ENCODE peak calls at places on chromosomes 16 and 17, in nine cellular contexts. O, Z, P, H, Q, T, W, G and M are unnamed samples.

GRCh38 chr16:11794991-11795886 is 1.8 kb downstream of the ZC3H7A start:
- DNase-seq in O (no peak), Z (no peak), P (no peak), H (no peak), Q (no peak), T (no peak), W (no peak), G (no peak), M (no peak)

GRCh38 chr16:1766701-1767100 is 4.6 kb downstream of the NME3 start:
- DNase-seq in O (no peak), Z (no peak), P (no peak), H (no peak), Q (no peak), T (no peak), W (no peak), G (no peak), M (no peak)

GRCh38 chr16:30030011-30030685 is 923 bp downstream of the TLCD3B start:
- DNase-seq in O (no peak), Z (no peak), P (no peak), H (no peak), Q (no peak), T (no peak), W (no peak), G (no peak), M (peak)

GRCh38 chr16:25051446-25052160 is 36.4 kb upstream of the ARHGAP17 start:
- DNase-seq in O (peak), Z (no peak), P (no peak), H (no peak), Q (no peak), T (no peak), W (no peak), G (peak), M (no peak)

GRCh38 chr17:2392252-2393183 is 8.3 kb downstream of the MNT start:
- DNase-seq in O (peak), Z (peak), P (peak), H (peak), Q (peak), T (peak), W (peak), G (peak), M (peak)

GRCh38 chr16:1678500-1679098 is 520 bp downstream of the JPT2 start:
- DNase-seq in O (peak), Z (peak), P (peak), H (peak), Q (peak), T (no peak), W (peak), G (peak), M (peak)

GRCh38 chr16:3142327-3142726 is 7.5 kb downstream of the ZNF213 start:
- DNase-seq in O (no peak), Z (no peak), P (no peak), H (no peak), Q (no peak), T (no peak), W (no peak), G (no peak), M (no peak)

GRCh38 chr16:69328854-69329316 is 1.5 kb downstream of the PDF start:
- DNase-seq in O (peak), Z (peak), P (no peak), H (no peak), Q (no peak), T (no peak), W (no peak), G (peak), M (no peak)

GRCh38 chr17:76558210-76559095 is 18.6 kb downstream of the PRCD start:
- DNase-seq in O (no peak), Z (peak), P (no peak), H (peak), Q (no peak), T (no peak), W (no peak), G (peak), M (peak)

GRCh38 chr16:71585318-71585703 is 8.4 kb upstream of the TAT start:
- DNase-seq in O (no peak), Z (no peak), P (no peak), H (no peak), Q (no peak), T (no peak), W (no peak), G (no peak), M (no peak)

GRCh38 chr17:63641678-63642077 is 19.5 kb downstream of the MAP3K3 start:
- DNase-seq in O (no peak), Z (no peak), P (no peak), H (peak), Q (no peak), T (no peak), W (no peak), G (no peak), M (no peak)

GRCh38 chr16:30356401-30357084 is 1.4 kb upstream of the CD2BP2 start:
- DNase-seq in O (no peak), Z (no peak), P (no peak), H (no peak), Q (no peak), T (no peak), W (no peak), G (no peak), M (no peak)

GRCh38 chr17:6161456-6161855 is 91.3 kb downstream of the WSCD1 start:
- DNase-seq in O (no peak), Z (no peak), P (no peak), H (no peak), Q (no peak), T (no peak), W (no peak), G (no peak), M (no peak)

GRCh38 chr17:74526681-74527080 is 4.6 kb downstream of the CD300LB start:
- DNase-seq in O (no peak), Z (no peak), P (no peak), H (no peak), Q (no peak), T (no peak), W (no peak), G (no peak), M (no peak)

GRCh38 chr16:66444049-66444481 is 17.0 kb downstream of the BEAN1 start:
- DNase-seq in O (no peak), Z (no peak), P (no peak), H (no peak), Q (no peak), T (no peak), W (peak), G (no peak), M (peak)

GRCh38 chr17:17453088-17453487 is 23.7 kb upstream of the MED9 start:
- DNase-seq in O (no peak), Z (no peak), P (no peak), H (no peak), Q (no peak), T (no peak), W (no peak), G (no peak), M (no peak)

GRCh38 chr16:1474796-1475551 is at the start of gene CLCN7:
- DNase-seq in O (peak), Z (peak), P (peak), H (peak), Q (peak), T (peak), W (peak), G (peak), M (peak)

GRCh38 chr16:47905771-47906170 is 250.0 kb downstream of the ABCC12 start:
- DNase-seq in O (no peak), Z (no peak), P (no peak), H (no peak), Q (no peak), T (no peak), W (no peak), G (peak), M (no peak)

GRCh38 chr17:42118545-42118944 is 2.6 kb downstream of the KAT2A start:
- DNase-seq in O (no peak), Z (peak), P (no peak), H (peak), Q (no peak), T (no peak), W (peak), G (peak), M (peak)

GRCh38 chr17:21674242-21674731 is 18.0 kb upstream of the KCNJ18 start:
- DNase-seq in O (no peak), Z (no peak), P (no peak), H (no peak), Q (no peak), T (no peak), W (peak), G (no peak), M (no peak)

GRCh38 chr17:3474212-3474611 is 1.6 kb upstream of the ASPA start:
- DNase-seq in O (peak), Z (peak), P (no peak), H (no peak), Q (no peak), T (no peak), W (no peak), G (no peak), M (no peak)

GRCh38 chr17:80012751-80013741 is 22.6 kb downstream of the TBC1D16 start:
- DNase-seq in O (no peak), Z (no peak), P (no peak), H (no peak), Q (no peak), T (no peak), W (no peak), G (no peak), M (peak)

GRCh38 chr17:3870871-3871306 is 22.0 kb downstream of the CAMKK1 start:
- DNase-seq in O (no peak), Z (no peak), P (no peak), H (no peak), Q (no peak), T (no peak), W (no peak), G (no peak), M (no peak)

GRCh38 chr16:3623642-3624041 is 12.2 kb upstream of the SLX4 start:
- DNase-seq in O (no peak), Z (no peak), P (no peak), H (no peak), Q (no peak), T (no peak), W (no peak), G (no peak), M (no peak)

GRCh38 chr17:79094261-79094660 is 19.6 kb downstream of the ENGASE start:
- DNase-seq in O (no peak), Z (no peak), P (no peak), H (no peak), Q (no peak), T (no peak), W (no peak), G (no peak), M (no peak)

GRCh38 chr16:89860747-89861304 is 12.6 kb upstream of the TCF25 start:
- DNase-seq in O (peak), Z (peak), P (peak), H (peak), Q (peak), T (no peak), W (peak), G (peak), M (peak)

GRCh38 chr17:51764387-51764971 is 394.0 kb downstream of the CA10 start:
- DNase-seq in O (peak), Z (peak), P (peak), H (peak), Q (peak), T (no peak), W (peak), G (peak), M (peak)

GRCh38 chr17:60170835-60171752 is 21.3 kb downstream of the CA4 start:
- DNase-seq in O (no peak), Z (no peak), P (no peak), H (no peak), Q (no peak), T (no peak), W (peak), G (no peak), M (no peak)

GRCh38 chr16:3183445-3184139 is 4.4 kb upstream of the OR1F1 start:
- DNase-seq in O (peak), Z (no peak), P (no peak), H (no peak), Q (no peak), T (no peak), W (no peak), G (no peak), M (no peak)

GRCh38 chr17:4479340-4479981 is 19.2 kb upstream of the SPNS2 start:
- DNase-seq in O (no peak), Z (no peak), P (no peak), H (no peak), Q (no peak), T (no peak), W (no peak), G (no peak), M (no peak)